ENCODE peak calls at places on chromosomes 11 and 22, in five cellular contexts. C is HepG2, I is psoas muscle, G is heart left ventricle, E is tibial nerve. J is an unnamed sample. For H3K27me3 and H3K9me3, the result is how much of the 10 kb centered on the place peaks cover.

GRCh38 chr11:73152861-73153483 is 10.9 kb upstream of the FCHSD2 start:
- DNase-seq in C (no peak), I (no peak), G (no peak), E (no peak), J (peak)

GRCh38 chr11:130246719-130247118 is 68.0 kb downstream of the ZBTB44 start:
- DNase-seq in C (no peak), I (no peak), G (no peak), E (no peak), J (no peak)

GRCh38 chr11:79201637-79202347 is 239.0 kb downstream of the TENM4 start:
- DNase-seq in C (no peak), I (no peak), G (no peak), E (no peak), J (no peak)

GRCh38 chr11:26974068-26974790 is 19.7 kb upstream of the FIBIN start:
- DNase-seq in C (no peak), I (no peak), G (no peak), E (no peak), J (no peak)

GRCh38 chr22:37843746-37844089 is 416 bp downstream of the ANKRD54 start:
- DNase-seq in C (no peak), I (peak), G (no peak), E (no peak), J (no peak)

GRCh38 chr11:57167125-57167839 is 14.5 kb upstream of the LRRC55 start:
- DNase-seq in C (no peak), I (no peak), G (no peak), E (no peak), J (no peak)

GRCh38 chr22:50179937-50180726 is 5.6 kb upstream of the TRABD start:
- DNase-seq in C (no peak), I (peak), G (peak), E (no peak), J (no peak)

GRCh38 chr11:132072044-132072879 is 701.8 kb downstream of the NTM start:
- DNase-seq in C (no peak), I (no peak), G (no peak), E (no peak), J (no peak)

GRCh38 chr11:77019976-77020591 is 14.1 kb upstream of the B3GNT6 start:
- DNase-seq in C (peak), I (no peak), G (no peak), E (no peak), J (no peak)

GRCh38 chr11:11280826-11281225 is 72.2 kb downstream of the CSNK2A3 start:
- DNase-seq in C (no peak), I (no peak), G (no peak), E (no peak), J (no peak)

GRCh38 chr11:87324817-87325489 is 287.2 kb downstream of the TMEM135 start:
- DNase-seq in C (no peak), I (no peak), G (no peak), E (no peak), J (no peak)

GRCh38 chr11:92979176-92979575 is 9.7 kb downstream of the MTNR1B start:
- DNase-seq in C (no peak), I (no peak), G (no peak), E (no peak), J (no peak)

GRCh38 chr11:124762077-124762623 is at the start of gene ESAM:
- DNase-seq in C (no peak), I (no peak), G (peak), E (no peak), J (peak)
- H3K4me3 ChIP-seq in C (peak), I (peak), G (peak), E (peak), J (peak)

GRCh38 chr22:44199164-44199563 is 18.4 kb downstream of the PARVG start:
- DNase-seq in C (no peak), I (no peak), G (no peak), E (no peak), J (peak)
- H3K27me3 ChIP-seq in C (under half), I (under half), G (under half), E (under half), J (under half)

GRCh38 chr22:48826546-48826945 is 1001.1 kb downstream of the BRD1 start:
- DNase-seq in C (no peak), I (no peak), G (no peak), E (no peak), J (peak)

GRCh38 chr22:48829908-48830307 is 997.8 kb downstream of the BRD1 start:
- DNase-seq in C (no peak), I (no peak), G (no peak), E (no peak), J (no peak)

GRCh38 chr22:48827228-48827810 is 1000.4 kb downstream of the BRD1 start:
- DNase-seq in C (no peak), I (no peak), G (no peak), E (no peak), J (no peak)

GRCh38 chr22:48827904-48828555 is 999.6 kb downstream of the BRD1 start:
- DNase-seq in C (no peak), I (no peak), G (no peak), E (no peak), J (no peak)

GRCh38 chr22:48828688-48829087 is 999.0 kb downstream of the BRD1 start:
- DNase-seq in C (no peak), I (no peak), G (no peak), E (no peak), J (no peak)
- H3K9me3 ChIP-seq in C (under half), I (under half), G (under half), E (under half), J (under half)

GRCh38 chr11:24496371-24496727 is 504 bp upstream of the LUZP2 start:
- DNase-seq in C (no peak), I (no peak), G (no peak), E (no peak), J (no peak)
- H3K4me3 ChIP-seq in C (no peak), I (peak), G (peak), E (peak), J (no peak)

GRCh38 chr11:9344046-9344680 is 29.8 kb upstream of the TMEM41B start:
- DNase-seq in C (peak), I (no peak), G (no peak), E (no peak), J (no peak)

GRCh38 chr11:9347100-9347499 is 32.7 kb upstream of the TMEM41B start:
- DNase-seq in C (no peak), I (no peak), G (no peak), E (no peak), J (no peak)

DNA sequence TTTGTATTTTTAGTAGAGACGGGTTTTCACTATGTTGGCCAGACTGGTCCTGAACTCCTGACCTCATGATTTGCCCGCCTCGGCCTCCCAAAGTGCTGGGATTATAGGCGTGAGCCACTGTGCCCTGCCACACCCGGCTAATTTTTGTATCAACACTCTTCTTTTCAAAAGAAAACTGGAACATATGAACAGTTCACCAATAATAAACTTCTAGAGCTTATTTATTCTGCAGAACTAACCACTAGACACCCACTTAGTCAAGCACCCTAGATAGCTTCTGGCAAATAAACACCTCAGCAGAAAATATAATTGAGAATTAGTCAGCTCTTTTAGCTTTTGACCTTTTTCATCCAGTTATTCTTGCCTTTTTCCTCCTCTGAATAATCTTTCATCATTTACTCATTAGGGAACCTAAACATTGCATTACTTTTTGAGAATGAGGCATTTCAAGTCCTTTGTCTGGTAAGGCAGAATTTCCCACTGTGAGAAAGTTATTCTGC is 27.3 kb upstream of the TMEM41B start:
- DNase-seq in C (no peak), I (no peak), G (no peak), E (no peak), J (no peak)
- H3K27me3 ChIP-seq in C (under half), I (under half), G (under half), E (under half), J (under half)

GRCh38 chr22:47300698-47301405 is 538.4 kb downstream of the TBC1D22A start:
- DNase-seq in C (no peak), I (no peak), G (no peak), E (no peak), J (no peak)

GRCh38 chr22:47301820-47302475 is 539.5 kb downstream of the TBC1D22A start:
- DNase-seq in C (no peak), I (no peak), G (no peak), E (no peak), J (no peak)

GRCh38 chr22:47304854-47305253 is 542.4 kb downstream of the TBC1D22A start:
- DNase-seq in C (no peak), I (no peak), G (no peak), E (no peak), J (no peak)

GRCh38 chr22:47304191-47304831 is 541.9 kb downstream of the TBC1D22A start:
- DNase-seq in C (no peak), I (no peak), G (no peak), E (no peak), J (no peak)

DNA sequence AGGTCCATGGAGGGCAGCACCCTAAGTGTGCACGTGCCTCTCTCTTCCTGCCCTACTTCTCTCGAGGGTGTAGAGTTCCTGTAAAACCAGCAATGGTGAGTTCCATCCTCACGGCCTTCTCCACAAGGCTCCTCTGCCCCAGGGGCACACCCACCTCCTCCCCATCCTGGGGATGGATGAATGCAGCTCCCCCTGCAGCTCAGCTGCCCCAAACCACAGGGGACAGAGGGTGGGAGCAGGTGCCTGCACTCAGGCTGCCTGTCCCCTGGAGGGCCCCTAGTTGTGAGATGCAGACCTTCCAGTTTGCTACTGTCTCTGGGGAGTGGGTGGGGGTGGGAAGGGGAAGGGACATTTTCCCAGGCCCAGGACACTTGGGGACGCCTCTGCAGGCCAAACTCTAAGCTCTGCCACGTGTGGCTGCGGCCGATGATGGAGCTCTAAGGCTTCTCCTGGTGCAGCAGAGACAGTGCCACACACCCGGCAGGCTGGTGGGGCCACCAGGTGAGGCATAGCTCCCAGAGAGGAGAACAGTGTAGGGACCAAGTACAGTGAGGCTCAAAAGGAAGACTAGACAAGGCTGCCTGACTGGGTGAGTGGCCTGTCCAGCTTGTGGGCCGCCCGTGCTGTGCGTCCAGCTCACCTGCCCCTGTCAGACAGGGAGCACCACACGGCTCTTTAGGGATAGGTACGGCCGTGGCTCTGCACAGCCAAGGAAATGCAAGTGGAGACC is 540.9 kb downstream of the TBC1D22A start:
- DNase-seq in C (no peak), I (no peak), G (no peak), E (no peak), J (no peak)
- H3K9me3 ChIP-seq in C (under half), I (under half), G (under half), E (under half), J (under half)

DNA sequence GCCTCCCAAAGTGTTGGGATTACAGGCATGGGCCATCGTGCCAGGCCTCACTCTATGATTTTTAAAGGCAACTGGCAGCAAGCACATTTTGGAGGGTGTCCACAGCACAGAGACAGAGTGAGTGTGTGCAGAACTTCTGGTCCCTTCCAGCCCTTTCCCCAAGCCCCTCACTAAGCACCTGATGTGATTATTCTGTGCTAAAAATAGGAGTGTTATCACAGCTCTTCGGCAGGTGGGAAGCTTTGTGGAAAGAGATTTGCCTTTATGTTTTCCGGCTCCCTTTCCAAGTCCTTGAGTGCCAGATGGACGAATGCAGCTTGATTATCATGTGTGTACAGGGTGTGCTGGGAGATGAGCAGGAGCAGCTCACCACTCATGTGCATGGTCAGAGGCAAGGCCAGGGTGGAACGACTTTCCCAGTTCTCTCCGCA is 310.8 kb downstream of the DDX10 start:
- DNase-seq in C (no peak), I (no peak), G (peak), E (no peak), J (no peak)
- H3K4me3 ChIP-seq in C (no peak), I (no peak), G (no peak), E (no peak), J (no peak)

J was measured in Caco-2.